ENCODE peak calls at places on chromosomes 12 and 14, in five cellular contexts. B is fibroblast of the aortic adventitia; Q is CD8-positive, alpha-beta T cell; H is transverse colon; L is fibroblast of mammary gland. K is an unnamed sample.

GRCh38 chr12:93879476-93880376 is 202.6 kb downstream of the CRADD start:
- DNase-seq in B (peak; percentile 80), Q (no peak), H (no peak), L (peak; percentile 53), K (no peak)

GRCh38 chr12:98408681-98409080 is 106.7 kb upstream of the TMPO start:
- DNase-seq in H (no peak), L (no peak), Q (no peak), B (no peak), K (no peak)

GRCh38 chr14:74910556-74910955 is 12.5 kb downstream of the RPS6KL1 start:
- DNase-seq in Q (no peak), B (no peak), L (no peak), H (peak; percentile 40), K (no peak)

GRCh38 chr14:69464379-69464778 is 20.1 kb upstream of the PLEKHD1 start:
- DNase-seq in Q (no peak), B (peak; percentile 35), L (no peak), H (no peak), K (no peak)

GRCh38 chr12:104802198-104802597 is 155.9 kb downstream of the SLC41A2 start:
- DNase-seq in L (peak; percentile 57), Q (no peak), H (no peak), B (peak; percentile 58), K (no peak)

GRCh38 chr14:55430024-55430690 is 10.3 kb downstream of the TBPL2 start:
- DNase-seq in L (peak; percentile 87), H (peak; percentile 36), Q (peak; percentile 31), B (peak; percentile 87), K (peak; percentile 53)

GRCh38 chr12:45745861-45746277 is 16.4 kb downstream of the ARID2 start:
- DNase-seq in Q (no peak), H (no peak), L (peak; percentile 48), B (peak; percentile 49), K (no peak)

GRCh38 chr12:71503579-71504470 is 64.2 kb downstream of the LGR5 start:
- DNase-seq in H (no peak), L (no peak), B (no peak), Q (no peak), K (no peak)

GRCh38 chr14:22866874-22867273 is 4.7 kb upstream of the LRP10 start:
- DNase-seq in H (no peak), B (no peak), Q (no peak), L (no peak), K (no peak)

GRCh38 chr12:24280085-24280842 is 330.8 kb upstream of the SOX5 start:
- DNase-seq in H (no peak), Q (no peak), L (no peak), B (no peak), K (no peak)

GRCh38 chr12:115770643-115771042 is 506.9 kb downstream of the MED13L start:
- DNase-seq in L (no peak), B (no peak), H (no peak), Q (no peak), K (no peak)

GRCh38 chr14:104544362-104544761 is 35.2 kb upstream of the C14orf180 start:
- DNase-seq in Q (no peak), L (no peak), H (no peak), B (no peak), K (no peak)

GRCh38 chr14:54877015-54877702 is 25.5 kb downstream of the GCH1 start:
- DNase-seq in L (peak; percentile 17), B (peak; percentile 68), Q (no peak), H (no peak), K (no peak)

GRCh38 chr12:88132387-88132786 is 9.5 kb downstream of the CEP290 start:
- DNase-seq in B (no peak), L (peak; percentile 1), H (no peak), Q (no peak), K (no peak)

GRCh38 chr12:19964549-19964948 is 403.8 kb upstream of the PDE3A start:
- DNase-seq in L (no peak), Q (no peak), B (peak; percentile 73), H (no peak), K (no peak)

GRCh38 chr12:79844693-79845092 is 90.2 kb downstream of the PPP1R12A start:
- DNase-seq in L (peak; percentile 60), H (no peak), Q (no peak), B (peak; percentile 80), K (no peak)

GRCh38 chr12:94561943-94562411 is 88.4 kb downstream of the TMCC3 start:
- DNase-seq in Q (no peak), L (no peak), H (peak; percentile 56), B (no peak), K (peak; percentile 79)

GRCh38 chr12:128818065-128819022 is 5.4 kb downstream of the SLC15A4 start:
- DNase-seq in Q (no peak), B (peak; percentile 83), L (peak; percentile 71), H (no peak), K (no peak)

GRCh38 chr14:65297744-65298143 is 114.8 kb upstream of the FUT8 start:
- DNase-seq in L (no peak), Q (no peak), H (peak; percentile 37), B (no peak), K (no peak)

GRCh38 chr14:22185191-22185590 is 403.8 kb downstream of the DAD1 start:
- DNase-seq in H (no peak), Q (no peak), B (no peak), L (peak; percentile 42), K (no peak)

GRCh38 chr12:32115404-32116104 is 8.9 kb downstream of the BICD1 start:
- DNase-seq in Q (no peak), B (peak; percentile 99), L (peak; percentile 99), H (peak; percentile 63), K (no peak)

GRCh38 chr12:53755451-53756290 is 3.9 kb upstream of the CISTR start:
- DNase-seq in L (no peak), B (no peak), H (no peak), Q (no peak), K (no peak)

GRCh38 chr12:27785882-27786570 is 6.0 kb upstream of the MANSC4 start:
- DNase-seq in Q (no peak), L (peak; percentile 53), B (peak; percentile 40), H (no peak), K (no peak)

GRCh38 chr14:71363961-71364360 is 456.7 kb downstream of the PCNX1 start:
- DNase-seq in Q (no peak), L (peak; percentile 71), B (peak; percentile 90), H (no peak), K (no peak)

GRCh38 chr12:86712425-86712843 is 456.2 kb upstream of the MGAT4C start:
- DNase-seq in H (no peak), L (peak; percentile 99), Q (no peak), B (peak; percentile 99), K (no peak)

GRCh38 chr12:83198291-83198690 is 511.6 kb downstream of the TMTC2 start:
- DNase-seq in H (no peak), B (no peak), Q (no peak), L (no peak), K (no peak)

GRCh38 chr12:124100572-124101178 is 127.7 kb downstream of the ZNF664 start:
- DNase-seq in Q (no peak), L (no peak), B (no peak), H (no peak), K (no peak)
- H3K4me3 ChIP-seq in Q (no peak overlapping the region), L (no peak overlapping the region), B (no peak overlapping the region), H (no peak overlapping the region), K (no peak overlapping the region)

GRCh38 chr12:76206039-76206676 is 121.7 kb upstream of the NAP1L1 start:
- DNase-seq in Q (no peak), L (no peak), B (no peak), H (no peak), K (no peak)

GRCh38 chr12:76201758-76202157 is 117.3 kb upstream of the NAP1L1 start:
- DNase-seq in H (no peak), L (peak; percentile 31), Q (no peak), B (no peak), K (no peak)

GRCh38 chr12:76201316-76201715 is 116.8 kb upstream of the NAP1L1 start:
- DNase-seq in Q (no peak), H (no peak), L (no peak), B (no peak), K (no peak)

GRCh38 chr12:76202621-76203020 is 118.1 kb upstream of the NAP1L1 start:
- DNase-seq in H (no peak), Q (no peak), B (no peak), L (no peak), K (no peak)

DNA sequence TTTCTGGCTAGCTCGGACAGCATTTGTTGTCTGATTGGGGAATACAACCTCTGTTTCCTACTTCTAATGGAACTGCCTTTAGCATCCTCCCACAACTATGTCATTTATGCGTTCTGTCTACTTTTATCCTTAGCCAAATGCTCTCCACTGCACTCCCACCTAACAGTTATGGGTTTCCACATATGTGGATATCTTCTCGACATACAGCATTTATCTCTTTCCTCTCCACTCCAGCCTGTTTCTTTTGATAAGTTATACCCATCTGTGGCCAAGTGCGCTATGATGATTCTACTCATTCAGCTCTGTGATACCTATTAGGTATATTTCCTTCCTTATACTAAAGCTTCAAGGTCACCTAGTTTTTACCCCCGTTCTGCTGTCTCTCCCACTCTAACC is 122.2 kb upstream of the NAP1L1 start:
- DNase-seq in B (no peak), Q (no peak), L (no peak), H (no peak), K (no peak)
- TF ChIP-seq CTCF in B (no peak), Q (no peak), L (no peak), H (no peak), K (no peak)

DNA sequence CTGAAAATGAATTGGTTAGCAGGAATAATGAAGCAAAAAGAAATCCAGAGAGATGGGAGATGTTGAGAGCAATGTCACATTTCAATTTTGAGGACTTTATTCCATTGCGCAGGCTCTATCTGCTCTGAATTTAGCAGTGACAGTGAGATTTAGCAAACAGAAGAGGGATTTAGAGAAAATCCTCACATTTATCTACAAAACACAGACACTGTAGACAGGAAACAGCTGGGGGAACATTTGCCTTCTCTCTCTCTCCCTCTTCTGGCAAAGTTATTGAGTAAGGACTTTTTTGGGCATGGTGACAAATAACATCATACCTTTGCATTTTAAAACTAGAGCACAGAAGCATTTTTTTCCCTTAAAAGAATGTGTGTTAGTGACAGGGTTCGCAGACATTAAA is at the start of gene IGF1:
- DNase-seq in Q (no peak), L (peak; percentile 56), H (no peak), B (peak; percentile 70), K (no peak)
- H3K4me3 ChIP-seq in Q (no peak within 1 kb of the TSS), L (no peak within 1 kb of the TSS), H (no peak within 1 kb of the TSS), B (no peak within 1 kb of the TSS), K (no peak within 1 kb of the TSS)

DNA sequence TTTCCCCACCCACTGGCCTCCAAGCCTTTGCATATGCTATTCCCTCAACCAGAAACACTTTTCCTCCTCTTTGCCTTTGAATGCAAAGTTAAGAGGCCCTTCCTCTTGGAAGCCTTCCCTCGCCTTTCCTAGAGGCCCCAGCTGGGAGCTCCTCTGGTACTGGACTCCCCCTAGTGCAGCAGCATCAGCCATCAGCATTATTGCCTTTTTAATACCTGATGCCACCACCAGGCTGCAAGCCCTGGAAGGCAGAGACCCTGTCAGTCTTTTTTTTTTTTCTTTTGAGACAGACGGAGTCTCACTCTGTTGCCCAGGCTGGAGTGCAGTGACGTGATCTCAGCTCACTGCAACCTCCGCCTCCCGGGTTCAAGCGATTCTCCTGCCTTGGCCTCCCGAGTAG is 19.1 kb upstream of the PLA2G1B start:
- DNase-seq in B (no peak), Q (no peak), H (no peak), L (no peak), K (no peak)
- TF ChIP-seq CTCF in B (no peak), Q (no peak), H (no peak), L (no peak), K (no peak)

DNA sequence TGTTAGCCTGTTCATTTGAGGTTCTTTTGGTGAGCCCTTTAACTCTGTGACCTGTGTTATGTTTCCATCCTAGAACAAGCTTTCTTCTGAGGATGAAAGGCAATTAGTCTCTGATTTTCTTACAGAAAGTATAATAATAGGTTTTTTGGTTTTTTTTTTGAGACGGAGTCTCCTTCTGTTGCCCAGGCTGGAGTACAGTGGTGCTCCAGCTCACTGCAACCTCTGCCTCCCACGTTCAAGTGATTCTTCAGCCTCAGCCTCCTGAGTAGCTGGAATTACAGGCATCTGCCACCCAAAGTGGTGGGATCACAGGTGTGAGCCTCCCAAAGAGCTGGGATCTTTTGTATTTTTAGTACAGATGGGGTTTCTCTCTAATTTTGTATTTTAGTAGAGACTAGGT is 52.7 kb upstream of the SYNE2 start:
- DNase-seq in Q (no peak), H (no peak), L (no peak), B (peak; percentile 6), K (no peak)
- H3K4me3 ChIP-seq in Q (no peak overlapping the region), H (no peak overlapping the region), L (peak overlapping the region; percentile 12), B (peak overlapping the region; percentile 32), K (no peak overlapping the region)

K was measured in GM12864.